ENCODE peak calls at places on chromosome 9, in four cellular contexts. G, V, C and E are unnamed samples.

GRCh38 chr9:32015795-32016194 is 368.6 kb upstream of the ACO1 start:
- DNase-seq in C (no peak), V (no peak), G (no peak), E (no peak)

GRCh38 chr9:89677696-89678393 is 73.0 kb downstream of the GADD45G start:
- DNase-seq in G (no peak), V (peak; percentile 43), C (no peak), E (no peak)

GRCh38 chr9:87322840-87323635 is 174.6 kb upstream of the DAPK1 start:
- DNase-seq in V (no peak), C (no peak), G (no peak), E (no peak)

GRCh38 chr9:69027355-69028097 is 8.0 kb upstream of the FXN start:
- DNase-seq in G (peak; percentile 56), V (peak; percentile 71), C (no peak), E (no peak)

GRCh38 chr9:134518004-134518606 is 123.5 kb upstream of the COL5A1 start:
- DNase-seq in V (no peak), C (no peak), G (no peak), E (no peak)

GRCh38 chr9:70222354-70222753 is 36.4 kb upstream of the SMC5 start:
- DNase-seq in V (no peak), G (no peak), C (no peak), E (no peak)

GRCh38 chr9:18122156-18122555 is 351.8 kb upstream of the ADAMTSL1 start:
- DNase-seq in C (no peak), V (no peak), G (no peak), E (no peak)

GRCh38 chr9:69645488-69645887 is 26.7 kb downstream of the APBA1 start:
- DNase-seq in G (peak; percentile 59), V (no peak), C (no peak), E (no peak)

GRCh38 chr9:37582548-37583157 is 6.5 kb upstream of the FBXO10 start:
- DNase-seq in C (peak; percentile 47), G (peak; percentile 70), V (peak; percentile 73), E (no peak)

GRCh38 chr9:35079041-35079425 is 709 bp downstream of the FANCG start:
- DNase-seq in G (no peak), C (no peak), V (no peak), E (no peak)

GRCh38 chr9:71681708-71682268 is 86.5 kb downstream of the CEMIP2 start:
- DNase-seq in G (peak; percentile 57), V (peak; percentile 4), C (peak; percentile 21), E (no peak)

GRCh38 chr9:81611664-81612063 is 77.7 kb downstream of the TLE1 start:
- DNase-seq in V (no peak), C (no peak), G (no peak), E (no peak)

GRCh38 chr9:134361843-134362414 is 35.7 kb downstream of the RXRA start:
- DNase-seq in C (no peak), V (no peak), G (no peak), E (no peak)

GRCh38 chr9:80440724-80441123 is 869.0 kb downstream of the TLE4 start:
- DNase-seq in V (peak; percentile 51), G (no peak), C (no peak), E (no peak)

GRCh38 chr9:78898239-78898638 is 601.3 kb downstream of the PSAT1 start:
- DNase-seq in C (no peak), G (no peak), V (no peak), E (no peak)

GRCh38 chr9:120513825-120514598 is 66.0 kb downstream of the CDK5RAP2 start:
- DNase-seq in C (no peak), G (peak; percentile 87), V (no peak), E (no peak)

GRCh38 chr9:129884220-129885017 is 49.2 kb downstream of the USP20 start:
- DNase-seq in C (no peak), V (peak; percentile 97), G (peak; percentile 80), E (peak; percentile 64)

GRCh38 chr9:130215341-130216119 is 43.3 kb downstream of the NCS1 start:
- DNase-seq in V (no peak), C (no peak), G (no peak), E (no peak)

GRCh38 chr9:86034863-86035734 is 64.3 kb downstream of the GOLM1 start:
- DNase-seq in C (peak; percentile 7), V (peak; percentile 71), G (peak; percentile 17), E (no peak)

GRCh38 chr9:134688661-134689319 is 47.2 kb downstream of the COL5A1 start:
- DNase-seq in C (no peak), V (no peak), G (no peak), E (no peak)

GRCh38 chr9:129897263-129897662 is 62.0 kb downstream of the USP20 start:
- DNase-seq in V (no peak), G (no peak), C (no peak), E (no peak)

GRCh38 chr9:91419222-91420191 is 4.1 kb downstream of the NFIL3 start:
- DNase-seq in C (peak; percentile 82), G (peak; percentile 95), V (peak; percentile 46), E (peak; percentile 56)

GRCh38 chr9:134564431-134565170 is 77.0 kb upstream of the COL5A1 start:
- DNase-seq in V (peak; percentile 85), G (no peak), C (peak; percentile 62), E (no peak)

GRCh38 chr9:79382468-79382867 is 189.3 kb upstream of the TLE4 start:
- DNase-seq in C (no peak), V (no peak), G (peak; percentile 56), E (no peak)

GRCh38 chr9:34929506-34930102 is 28.5 kb upstream of the PHF24 start:
- DNase-seq in C (no peak), G (peak; percentile 29), V (peak; percentile 52), E (no peak)

GRCh38 chr9:20634895-20635294 is 12.6 kb upstream of the MLLT3 start:
- DNase-seq in G (no peak), C (no peak), V (no peak), E (no peak)

GRCh38 chr9:17063535-17064135 is 71.2 kb upstream of the CNTLN start:
- DNase-seq in C (peak; percentile 23), G (peak; percentile 63), V (peak; percentile 39), E (peak; percentile 1)

GRCh38 chr9:86713456-86713855 is 233.8 kb downstream of the GAS1 start:
- DNase-seq in C (no peak), V (no peak), G (no peak), E (no peak)

GRCh38 chr9:70108181-70108580 is 64.5 kb downstream of the MAMDC2 start:
- DNase-seq in V (no peak), G (no peak), C (no peak), E (no peak)

GRCh38 chr9:126488881-126489404 is 124.8 kb upstream of the LMX1B start:
- DNase-seq in G (no peak), C (no peak), V (no peak), E (no peak)

GRCh38 chr9:70412678-70413426 is 1.6 kb downstream of the KLF9 start:
- DNase-seq in G (peak; percentile 37), C (no peak), V (peak; percentile 56), E (peak; percentile 74)

GRCh38 chr9:133707065-133707760 is 30.9 kb downstream of the SARDH start:
- DNase-seq in V (peak; percentile 85), C (no peak), G (peak; percentile 41), E (no peak)

DNA sequence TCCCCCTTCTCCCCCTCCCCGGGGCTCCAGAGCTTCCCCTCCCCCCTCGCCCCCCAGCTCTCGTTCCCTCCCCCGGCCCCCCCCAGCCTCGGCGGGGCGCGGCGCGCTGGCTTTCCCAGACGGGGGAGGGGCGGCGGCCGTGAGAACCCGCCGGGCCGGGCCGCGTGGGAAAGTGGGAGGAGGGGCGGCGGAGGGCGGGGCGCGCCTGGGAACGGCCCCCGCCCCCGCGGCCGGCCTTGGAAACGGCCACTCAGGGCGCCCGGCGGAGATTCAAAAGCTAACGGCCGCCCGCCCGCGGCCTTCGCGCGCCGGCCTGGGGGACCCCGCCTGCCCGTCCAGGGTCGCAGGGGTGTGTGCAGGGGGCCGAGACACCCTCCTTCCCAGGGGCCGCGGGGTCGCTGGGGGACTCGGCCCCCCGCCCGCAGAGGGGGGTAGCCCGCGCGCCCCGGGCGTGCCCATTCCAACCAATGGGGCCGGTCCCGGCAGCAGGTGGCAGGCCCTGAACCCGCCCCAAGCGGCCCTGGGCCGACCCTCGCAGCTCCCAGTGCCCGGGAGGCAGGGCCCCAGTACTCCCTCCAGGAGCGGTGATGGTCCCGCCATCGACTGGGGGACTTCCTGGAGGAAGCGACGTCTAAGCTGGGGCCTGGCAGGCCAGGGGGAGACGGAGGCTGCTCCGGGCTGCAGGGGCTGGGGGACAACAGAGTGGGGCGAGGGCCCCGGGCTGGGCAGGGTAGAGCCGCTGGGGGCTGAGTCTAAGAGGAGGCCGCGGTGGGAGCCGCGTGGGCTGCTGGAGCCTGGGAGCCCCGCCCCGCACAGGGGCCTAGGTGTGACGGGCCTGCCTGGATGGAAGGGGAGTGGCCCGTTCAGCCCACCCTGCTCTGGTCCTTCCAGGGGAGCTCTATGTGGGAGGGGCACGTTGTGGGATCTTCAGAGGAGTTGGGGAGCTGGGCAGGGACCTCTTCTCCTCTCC is 14.2 kb upstream of the NRARP start:
- DNase-seq in C (no peak), V (peak; percentile 56), G (no peak), E (peak; percentile 46)
- H3K4me3 ChIP-seq in C (no peak overlapping the region), V (peak overlapping the region; percentile 18), G (peak overlapping the region; percentile 27), E (peak overlapping the region; percentile 18)

GRCh38 chr9:114396558-114397218 is 8.9 kb upstream of the AKNA start:
- DNase-seq in G (no peak), V (peak; percentile 55), C (peak; percentile 75), E (no peak)
- H3K4me3 ChIP-seq in G (no peak overlapping the region), V (peak overlapping the region; percentile 68), C (peak overlapping the region; percentile 87), E (no peak overlapping the region)

GRCh38 chr9:124615100-124615742 is 108.0 kb upstream of the NR5A1 start:
- DNase-seq in V (no peak), C (no peak), G (no peak), E (no peak)

GRCh38 chr9:124613849-124614248 is 106.7 kb upstream of the NR5A1 start:
- DNase-seq in V (no peak), C (no peak), G (no peak), E (no peak)

GRCh38 chr9:124616961-124617360 is 109.8 kb upstream of the NR5A1 start:
- DNase-seq in V (peak; percentile 25), G (no peak), C (no peak), E (no peak)

GRCh38 chr9:124605258-124605657 is 98.1 kb upstream of the NR5A1 start:
- DNase-seq in V (no peak), C (no peak), G (no peak), E (no peak)

GRCh38 chr9:124611106-124611505 is 103.9 kb upstream of the NR5A1 start:
- DNase-seq in C (no peak), G (no peak), V (no peak), E (no peak)
- H3K4me3 ChIP-seq in C (no peak overlapping the region), G (no peak overlapping the region), V (no peak overlapping the region), E (no peak overlapping the region)

GRCh38 chr9:15135167-15135792 is 171.7 kb downstream of the TTC39B start:
- DNase-seq in G (peak; percentile 52), C (peak; percentile 47), V (peak; percentile 85), E (peak; percentile 48)
- H3K4me3 ChIP-seq in G (no peak overlapping the region), C (peak overlapping the region; percentile 43), V (no peak overlapping the region), E (peak overlapping the region; percentile 12)

GRCh38 chr9:98007251-98007928 is 24.2 kb downstream of the ANP32B start:
- DNase-seq in C (no peak), V (no peak), G (peak; percentile 38), E (no peak)
- H3K4me3 ChIP-seq in C (no peak overlapping the region), V (no peak overlapping the region), G (no peak overlapping the region), E (no peak overlapping the region)